ENCODE peak calls at places on chromosomes 11 and 22, in five cellular contexts. One of them, this sample, is unnamed.

GRCh38 chr11:93504110-93505095 is 38.8 kb downstream of the SMCO4 start:
- DNase-seq in fibroblast of the aortic adventitia: no peak
- DNase-seq in GM12864: no peak
- DNase-seq in astrocyte of the spinal cord: no peak
- DNase-seq in heart left ventricle: no peak
- DNase-seq in this sample: no peak

GRCh38 chr22:47310601-47311000 is 548.2 kb downstream of the TBC1D22A start:
- DNase-seq in fibroblast of the aortic adventitia: peak; percentile 8
- DNase-seq in GM12864: no peak
- DNase-seq in astrocyte of the spinal cord: peak; percentile 32
- DNase-seq in heart left ventricle: no peak
- DNase-seq in this sample: peak; percentile 16

GRCh38 chr11:72525466-72525865 is 91.1 kb upstream of the CLPB start:
- DNase-seq in fibroblast of the aortic adventitia: no peak
- DNase-seq in GM12864: no peak
- DNase-seq in astrocyte of the spinal cord: no peak
- DNase-seq in heart left ventricle: no peak
- DNase-seq in this sample: no peak

GRCh38 chr11:117478926-117479325 is 151.3 kb downstream of the CEP164 start:
- DNase-seq in fibroblast of the aortic adventitia: no peak
- DNase-seq in GM12864: no peak
- DNase-seq in astrocyte of the spinal cord: peak; percentile 3
- DNase-seq in heart left ventricle: no peak
- DNase-seq in this sample: no peak

GRCh38 chr11:75894036-75894585 is 79.1 kb downstream of the UVRAG start:
- DNase-seq in fibroblast of the aortic adventitia: no peak
- DNase-seq in GM12864: no peak
- DNase-seq in astrocyte of the spinal cord: no peak
- DNase-seq in heart left ventricle: no peak
- DNase-seq in this sample: no peak

GRCh38 chr11:65422104-65422632 is 430 bp upstream of the NEAT1 start:
- DNase-seq in fibroblast of the aortic adventitia: peak; percentile 98
- DNase-seq in GM12864: peak; percentile 86
- DNase-seq in astrocyte of the spinal cord: peak; percentile 98
- DNase-seq in heart left ventricle: peak; percentile 100
- DNase-seq in this sample: peak; percentile 99

GRCh38 chr11:71332046-71332445 is 79.7 kb upstream of the SHANK2 start:
- DNase-seq in fibroblast of the aortic adventitia: no peak
- DNase-seq in GM12864: no peak
- DNase-seq in astrocyte of the spinal cord: no peak
- DNase-seq in heart left ventricle: no peak
- DNase-seq in this sample: no peak

GRCh38 chr11:77497368-77497767 is 23.5 kb upstream of the PAK1 start:
- DNase-seq in fibroblast of the aortic adventitia: peak; percentile 13
- DNase-seq in GM12864: no peak
- DNase-seq in astrocyte of the spinal cord: no peak
- DNase-seq in heart left ventricle: no peak
- DNase-seq in this sample: no peak

GRCh38 chr11:1071571-1072115 is 3.0 kb upstream of the MUC2 start:
- DNase-seq in fibroblast of the aortic adventitia: no peak
- DNase-seq in GM12864: no peak
- DNase-seq in astrocyte of the spinal cord: no peak
- DNase-seq in heart left ventricle: no peak
- DNase-seq in this sample: no peak

DNA sequence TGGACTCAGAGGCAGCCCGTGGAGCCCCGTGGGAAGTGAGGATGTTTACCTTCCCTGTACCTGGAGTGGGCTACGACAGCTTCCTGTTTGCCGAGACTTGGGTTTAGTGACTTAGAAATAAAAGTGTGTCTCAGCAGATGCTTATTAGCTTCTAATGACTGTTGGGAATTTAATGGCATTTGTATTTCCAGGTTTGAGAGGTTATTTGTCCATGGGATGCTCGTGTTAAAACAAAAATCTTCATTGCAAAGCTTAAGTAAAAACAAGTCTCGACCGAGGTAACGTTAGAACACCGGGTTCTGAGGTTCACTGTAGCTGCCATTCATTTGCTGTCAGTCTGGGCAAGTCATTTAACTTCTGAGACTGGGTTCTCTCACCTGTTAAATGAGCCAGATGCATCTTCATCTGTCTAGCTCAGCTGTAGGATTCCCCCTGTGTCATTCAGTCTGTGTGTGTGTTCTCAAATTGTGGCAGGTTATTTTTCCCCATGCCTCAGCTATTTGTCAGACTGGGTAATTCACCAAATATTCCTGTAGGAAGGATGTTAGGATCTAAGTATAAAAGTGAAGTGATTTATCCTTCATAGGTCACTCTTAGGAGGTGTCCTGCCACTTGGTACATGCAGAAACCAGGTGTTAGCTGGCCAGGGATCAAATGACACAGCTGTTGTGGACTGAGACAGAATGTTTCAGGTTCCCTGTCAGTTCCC is 790 bp downstream of the EI24 start:
- DNase-seq in fibroblast of the aortic adventitia: no peak
- DNase-seq in GM12864: no peak
- DNase-seq in astrocyte of the spinal cord: no peak
- DNase-seq in heart left ventricle: no peak
- DNase-seq in this sample: no peak
- H3K4me3 ChIP-seq in fibroblast of the aortic adventitia: peak overlapping the region; percentile 80
- H3K4me3 ChIP-seq in GM12864: peak overlapping the region; percentile 97
- H3K4me3 ChIP-seq in astrocyte of the spinal cord: peak overlapping the region; percentile 71
- H3K4me3 ChIP-seq in heart left ventricle: peak overlapping the region; percentile 100
- H3K4me3 ChIP-seq in this sample: peak overlapping the region; percentile 92

DNA sequence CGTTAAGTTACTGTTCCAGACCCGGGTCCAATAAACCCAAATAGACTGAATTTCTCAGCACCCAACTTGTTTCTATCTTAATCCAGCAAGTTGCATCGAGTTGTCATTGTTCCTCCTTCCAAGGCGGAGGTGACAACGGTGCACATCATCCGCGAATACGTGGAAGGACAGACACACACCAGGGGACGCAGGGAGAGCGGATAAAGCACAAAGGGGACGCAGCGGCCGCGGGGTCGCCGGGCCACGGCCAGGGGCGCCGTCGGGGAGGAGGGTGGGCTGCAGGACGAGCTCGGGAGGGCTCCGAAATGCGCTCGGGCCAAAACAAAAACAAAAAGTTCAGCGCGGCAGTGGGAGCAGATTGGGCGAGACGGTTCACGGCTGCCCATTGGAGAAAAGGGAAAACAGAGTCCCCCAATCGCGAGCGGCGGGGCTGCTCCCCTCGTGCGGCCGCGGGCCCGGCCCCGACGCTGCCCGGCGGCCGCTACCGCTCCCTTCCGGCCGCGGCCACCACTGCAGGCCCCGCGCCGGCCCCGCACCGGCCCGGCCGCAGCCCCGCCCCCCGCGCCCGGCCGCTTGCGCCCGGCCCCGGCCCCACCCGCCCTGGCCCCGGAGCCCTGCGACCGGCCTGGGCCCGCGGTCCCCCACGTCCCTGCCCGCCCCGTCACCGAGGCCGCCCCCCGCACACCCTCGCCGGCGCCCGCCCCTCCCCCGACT is 518 bp downstream of the KMT5B start:
- DNase-seq in fibroblast of the aortic adventitia: peak; percentile 70
- DNase-seq in GM12864: no peak
- DNase-seq in astrocyte of the spinal cord: peak; percentile 66
- DNase-seq in heart left ventricle: peak; percentile 75
- DNase-seq in this sample: peak; percentile 78
- TF ChIP-seq CTCF in fibroblast of the aortic adventitia: no peak
- TF ChIP-seq CTCF in GM12864: peak; percentile 24
- TF ChIP-seq CTCF in astrocyte of the spinal cord: peak; percentile 20
- TF ChIP-seq CTCF in heart left ventricle: no peak
- TF ChIP-seq CTCF in this sample: no peak

DNA sequence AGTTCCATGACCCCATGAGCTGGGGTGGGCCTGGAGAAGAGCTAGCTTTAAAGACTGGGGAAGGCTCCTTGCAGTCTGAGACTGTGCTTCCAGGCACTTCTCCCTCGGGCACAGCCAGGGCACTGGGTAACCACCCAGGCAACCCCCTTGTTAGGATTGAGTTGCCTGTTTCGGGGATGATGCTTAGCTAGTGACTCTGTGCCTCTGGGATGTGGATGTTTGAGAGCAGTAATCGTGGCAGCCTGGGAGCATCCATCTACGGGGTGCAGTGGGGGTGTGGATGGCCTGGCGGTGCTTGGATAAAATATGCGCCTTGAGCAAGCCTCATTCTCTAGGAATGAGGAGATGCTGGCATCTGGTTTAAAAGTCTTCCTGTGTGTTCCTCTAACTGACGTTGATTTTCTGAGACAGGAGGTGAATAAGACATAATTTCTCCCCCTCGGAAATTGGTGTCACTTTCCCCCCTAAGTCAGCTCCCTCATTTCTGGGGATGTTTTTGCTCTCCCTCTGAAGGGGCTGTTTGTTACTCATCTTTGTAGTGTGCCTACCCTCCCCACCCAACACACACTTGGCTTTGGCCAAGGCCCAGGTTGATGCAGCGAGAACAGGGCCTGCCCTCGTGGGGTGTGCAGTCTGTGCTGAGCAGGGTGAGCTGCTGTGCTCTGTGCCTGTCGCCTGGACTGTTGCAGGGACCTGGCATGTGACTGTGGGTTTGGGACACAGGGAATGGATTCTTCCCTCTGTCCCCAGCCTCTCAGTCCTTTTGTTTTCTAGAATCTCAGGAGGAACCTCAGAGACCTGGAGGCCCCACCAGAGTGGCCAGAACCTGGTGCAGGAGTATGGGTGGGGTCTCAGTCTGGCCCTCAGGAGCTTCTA is 2.0 kb downstream of the GNAZ start:
- DNase-seq in fibroblast of the aortic adventitia: no peak
- DNase-seq in GM12864: no peak
- DNase-seq in astrocyte of the spinal cord: peak; percentile 3
- DNase-seq in heart left ventricle: no peak
- DNase-seq in this sample: peak; percentile 62
- H3K4me3 ChIP-seq in fibroblast of the aortic adventitia: no peak overlapping the region
- H3K4me3 ChIP-seq in GM12864: no peak overlapping the region
- H3K4me3 ChIP-seq in astrocyte of the spinal cord: no peak overlapping the region
- H3K4me3 ChIP-seq in heart left ventricle: no peak overlapping the region
- H3K4me3 ChIP-seq in this sample: no peak overlapping the region

GRCh38 chr11:9060700-9061111 is 30.7 kb downstream of the SCUBE2 start:
- DNase-seq in fibroblast of the aortic adventitia: no peak
- DNase-seq in GM12864: peak; percentile 87
- DNase-seq in astrocyte of the spinal cord: no peak
- DNase-seq in heart left ventricle: no peak
- DNase-seq in this sample: no peak
- TF ChIP-seq CTCF in fibroblast of the aortic adventitia: no peak
- TF ChIP-seq CTCF in GM12864: peak; percentile 60
- TF ChIP-seq CTCF in astrocyte of the spinal cord: no peak
- TF ChIP-seq CTCF in heart left ventricle: no peak
- TF ChIP-seq CTCF in this sample: peak; percentile 14

GRCh38 chr11:48006301-48006992 is 26.1 kb downstream of the PTPRJ start:
- DNase-seq in fibroblast of the aortic adventitia: peak; percentile 85
- DNase-seq in GM12864: peak; percentile 63
- DNase-seq in astrocyte of the spinal cord: peak; percentile 77
- DNase-seq in heart left ventricle: no peak
- DNase-seq in this sample: peak; percentile 58

GRCh38 chr11:48004456-48004855 is 24.1 kb downstream of the PTPRJ start:
- DNase-seq in fibroblast of the aortic adventitia: no peak
- DNase-seq in GM12864: no peak
- DNase-seq in astrocyte of the spinal cord: no peak
- DNase-seq in heart left ventricle: no peak
- DNase-seq in this sample: no peak

GRCh38 chr11:48005133-48005532 is 24.8 kb downstream of the PTPRJ start:
- DNase-seq in fibroblast of the aortic adventitia: peak; percentile 65
- DNase-seq in GM12864: no peak
- DNase-seq in astrocyte of the spinal cord: no peak
- DNase-seq in heart left ventricle: no peak
- DNase-seq in this sample: peak; percentile 43

GRCh38 chr11:48005878-48006277 is 25.5 kb downstream of the PTPRJ start:
- DNase-seq in fibroblast of the aortic adventitia: no peak
- DNase-seq in GM12864: no peak
- DNase-seq in astrocyte of the spinal cord: no peak
- DNase-seq in heart left ventricle: no peak
- DNase-seq in this sample: no peak

DNA sequence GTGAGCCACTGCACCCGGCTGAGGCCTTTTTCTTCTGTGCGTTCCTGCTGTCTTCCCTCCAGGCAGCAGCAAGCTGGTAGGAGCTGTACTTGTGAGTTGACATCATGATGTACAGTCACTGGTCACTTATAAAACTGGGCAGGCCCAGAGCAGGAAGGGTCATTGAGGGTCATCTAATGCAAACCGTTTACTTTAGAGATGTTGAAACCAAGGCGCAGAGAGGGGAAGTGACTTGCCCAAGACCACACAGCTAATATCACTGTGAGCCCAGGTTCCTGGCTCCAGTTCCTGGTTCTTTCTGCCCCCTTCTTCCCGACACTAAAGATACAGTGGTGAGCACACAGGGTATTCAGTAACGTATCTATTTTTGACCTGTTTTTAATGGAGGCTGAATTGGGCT is 27.3 kb downstream of the PTPRJ start:
- DNase-seq in fibroblast of the aortic adventitia: no peak
- DNase-seq in GM12864: no peak
- DNase-seq in astrocyte of the spinal cord: no peak
- DNase-seq in heart left ventricle: no peak
- DNase-seq in this sample: no peak
- H3K4me3 ChIP-seq in fibroblast of the aortic adventitia: no peak overlapping the region
- H3K4me3 ChIP-seq in GM12864: no peak overlapping the region
- H3K4me3 ChIP-seq in astrocyte of the spinal cord: no peak overlapping the region
- H3K4me3 ChIP-seq in heart left ventricle: no peak overlapping the region
- H3K4me3 ChIP-seq in this sample: no peak overlapping the region

GRCh38 chr11:125111341-125112234 is at the start of gene TMEM218:
- DNase-seq in fibroblast of the aortic adventitia: peak; percentile 99
- DNase-seq in GM12864: peak; percentile 98
- DNase-seq in astrocyte of the spinal cord: peak; percentile 99
- DNase-seq in heart left ventricle: peak; percentile 100
- DNase-seq in this sample: peak; percentile 99

GRCh38 chr11:125117429-125117828 is 6.0 kb upstream of the TMEM218 start:
- DNase-seq in fibroblast of the aortic adventitia: no peak
- DNase-seq in GM12864: no peak
- DNase-seq in astrocyte of the spinal cord: no peak
- DNase-seq in heart left ventricle: no peak
- DNase-seq in this sample: no peak

GRCh38 chr11:125112235-125112604 is 794 bp upstream of the TMEM218 start:
- DNase-seq in fibroblast of the aortic adventitia: no peak
- DNase-seq in GM12864: no peak
- DNase-seq in astrocyte of the spinal cord: no peak
- DNase-seq in heart left ventricle: no peak
- DNase-seq in this sample: no peak

GRCh38 chr11:125110996-125111340 is 458 bp downstream of the TMEM218 start:
- DNase-seq in fibroblast of the aortic adventitia: no peak
- DNase-seq in GM12864: no peak
- DNase-seq in astrocyte of the spinal cord: no peak
- DNase-seq in heart left ventricle: no peak
- DNase-seq in this sample: peak; percentile 3

GRCh38 chr11:125114518-125114917 is 3.1 kb upstream of the TMEM218 start:
- DNase-seq in fibroblast of the aortic adventitia: no peak
- DNase-seq in GM12864: no peak
- DNase-seq in astrocyte of the spinal cord: no peak
- DNase-seq in heart left ventricle: no peak
- DNase-seq in this sample: peak; percentile 4
- TF ChIP-seq CTCF in fibroblast of the aortic adventitia: no peak
- TF ChIP-seq CTCF in GM12864: no peak
- TF ChIP-seq CTCF in astrocyte of the spinal cord: peak; percentile 24
- TF ChIP-seq CTCF in heart left ventricle: no peak
- TF ChIP-seq CTCF in this sample: peak; percentile 24